ENCODE peak calls at places on chromosomes 16 and 17, in eight cellular contexts. L is IMR-90, S is sigmoid colon, C is gastrocnemius medialis, I is transverse colon, D is GM12878, Q is ovary, O is body of pancreas. H is an unnamed sample. For H3K27me3, the result is how much of the 10 kb centered on the place peaks cover.

GRCh38 chr16:17134586-17134985 is 336.2 kb downstream of the XYLT1 start:
- DNase-seq in O (no peak), D (peak), C (no peak), Q (no peak), S (no peak), I (no peak), L (no peak), H (no peak)

GRCh38 chr16:57537596-57538234 is 1.3 kb upstream of the CCDC102A start:
- DNase-seq in S (no peak), O (peak), Q (no peak), D (no peak), L (no peak), C (peak), I (no peak), H (no peak)

GRCh38 chr17:47276868-47277267 is 23.2 kb downstream of the ITGB3 start:
- DNase-seq in L (peak), C (peak), O (peak), I (peak), D (no peak), Q (peak), S (peak), H (no peak)

GRCh38 chr17:59141860-59142259 is 13.1 kb downstream of the SKA2 start:
- DNase-seq in I (no peak), Q (no peak), O (no peak), C (no peak), L (no peak), D (no peak), S (no peak), H (no peak)

GRCh38 chr17:79342376-79342775 is 267.8 kb downstream of the ENGASE start:
- DNase-seq in D (no peak), O (no peak), C (no peak), Q (no peak), S (no peak), L (no peak), I (no peak), H (no peak)

GRCh38 chr16:11067266-11067665 is 122.9 kb downstream of the CLEC16A start:
- DNase-seq in L (no peak), I (no peak), D (no peak), S (peak), Q (peak), O (no peak), C (no peak), H (no peak)

GRCh38 chr16:51155901-51156810 is 5.1 kb upstream of the SALL1 start:
- DNase-seq in C (no peak), I (no peak), L (peak), Q (no peak), S (no peak), D (no peak), O (no peak), H (no peak)

GRCh38 chr17:49508061-49508865 is 13.2 kb downstream of the NGFR start:
- DNase-seq in C (no peak), Q (no peak), D (no peak), I (no peak), O (no peak), S (no peak), L (no peak), H (no peak)

GRCh38 chr17:62741290-62741689 is 66.8 kb downstream of the MARCHF10 start:
- DNase-seq in S (no peak), O (no peak), I (no peak), D (no peak), Q (no peak), L (no peak), C (no peak), H (no peak)

GRCh38 chr16:21001262-21001661 is 100.7 kb downstream of the LYRM1 start:
- DNase-seq in C (no peak), I (peak), L (peak), D (no peak), O (peak), S (no peak), Q (no peak), H (no peak)

GRCh38 chr17:19263621-19264010 is 26.4 kb downstream of the EPN2 start:
- DNase-seq in D (no peak), C (peak), L (peak), Q (no peak), S (peak), O (no peak), I (no peak), H (no peak)

GRCh38 chr16:83336630-83337029 is 471.1 kb upstream of the HSBP1 start:
- DNase-seq in D (no peak), O (no peak), C (peak), I (no peak), Q (no peak), S (no peak), L (peak), H (no peak)

GRCh38 chr16:72938426-72939164 is 109.3 kb downstream of the ZFHX3 start:
- DNase-seq in Q (peak), L (peak), I (peak), D (no peak), O (peak), S (peak), C (peak), H (peak)

GRCh38 chr17:78341559-78342437 is 18.1 kb downstream of the SOCS3 start:
- DNase-seq in I (peak), C (peak), S (peak), Q (peak), L (peak), O (peak), D (no peak), H (peak)

GRCh38 chr16:11742041-11742535 is 569 bp downstream of the TXNDC11 start:
- DNase-seq in C (peak), D (no peak), Q (peak), S (peak), L (no peak), O (peak), I (peak), H (peak)

GRCh38 chr17:82424001-82424862 is 5.8 kb upstream of the OGFOD3 start:
- DNase-seq in I (peak), S (no peak), Q (no peak), O (peak), D (no peak), C (peak), L (peak), H (no peak)

GRCh38 chr16:69514366-69514765 is 51.4 kb upstream of the NFAT5 start:
- DNase-seq in L (no peak), O (no peak), C (no peak), S (no peak), I (no peak), D (no peak), Q (no peak), H (no peak)

GRCh38 chr16:57485916-57486857 is at the start of gene DOK4:
- DNase-seq in I (peak), O (peak), Q (peak), C (peak), L (peak), D (no peak), S (peak), H (peak)

GRCh38 chr17:48596000-48596734 is 2.6 kb upstream of the HOXB5 start:
- DNase-seq in L (peak), S (no peak), O (no peak), C (no peak), D (no peak), I (no peak), Q (no peak), H (no peak)

GRCh38 chr16:23423496-23424049 is 29.4 kb downstream of the COG7 start:
- DNase-seq in O (peak), I (peak), L (peak), D (no peak), S (peak), C (peak), Q (peak), H (peak)

GRCh38 chr16:19354371-19354770 is 63.3 kb upstream of the TMC5 start:
- DNase-seq in I (no peak), C (no peak), O (no peak), Q (no peak), L (no peak), S (no peak), D (no peak), H (no peak)

GRCh38 chr16:50067290-50067853 is 1.6 kb downstream of the HEATR3 start:
- DNase-seq in Q (no peak), S (no peak), I (no peak), D (no peak), O (no peak), C (no peak), L (peak), H (no peak)

GRCh38 chr17:75849724-75850123 is 5.4 kb downstream of the WBP2 start:
- DNase-seq in I (no peak), O (no peak), S (no peak), C (no peak), L (no peak), D (no peak), Q (no peak), H (no peak)

GRCh38 chr17:50641339-50641725 is 6.7 kb downstream of the ABCC3 start:
- DNase-seq in D (no peak), C (no peak), O (no peak), Q (no peak), I (no peak), L (no peak), S (no peak), H (no peak)

GRCh38 chr16:68257906-68258800 is 6.2 kb upstream of the SLC7A6 start:
- DNase-seq in C (peak), O (no peak), D (no peak), S (peak), L (peak), I (peak), Q (no peak), H (peak)

GRCh38 chr16:8866118-8866883 is 2.5 kb downstream of the CARHSP1 start:
- DNase-seq in S (peak), I (peak), O (no peak), C (no peak), D (no peak), L (no peak), Q (peak), H (no peak)

GRCh38 chr16:8863594-8864424 is 5.0 kb downstream of the CARHSP1 start:
- DNase-seq in I (peak), L (no peak), S (no peak), Q (no peak), D (no peak), O (peak), C (no peak), H (peak)

GRCh38 chr16:8864480-8864879 is 4.3 kb downstream of the CARHSP1 start:
- DNase-seq in Q (no peak), S (no peak), L (no peak), C (no peak), D (no peak), I (no peak), O (no peak), H (no peak)

GRCh38 chr16:8866884-8867482 is 1.8 kb downstream of the CARHSP1 start:
- DNase-seq in S (no peak), O (no peak), L (no peak), I (peak), D (no peak), Q (no peak), C (no peak), H (no peak)

GRCh38 chr16:8865145-8865882 is 3.5 kb downstream of the CARHSP1 start:
- DNase-seq in C (no peak), L (no peak), I (no peak), O (no peak), S (no peak), D (no peak), Q (no peak), H (no peak)
- TF ChIP-seq CTCF in C (no peak), L (no peak), I (no peak), O (no peak), S (no peak), D (no peak), Q (no peak), H (no peak)

GRCh38 chr16:4698321-4699029 is 5.1 kb downstream of the NUDT16L1 start:
- DNase-seq in L (no peak), I (no peak), S (no peak), O (no peak), C (no peak), Q (no peak), D (no peak), H (peak)
- TF ChIP-seq POLR2A in L (no peak), I (no peak), S (no peak), O (no peak), C (no peak), Q (no peak), D (no peak), H (no peak)

GRCh38 chr17:21358185-21358584 is 18.0 kb upstream of the KCNJ12 start:
- DNase-seq in I (no peak), D (no peak), Q (no peak), L (no peak), C (no peak), S (no peak), O (no peak), H (no peak)

GRCh38 chr17:21357281-21357680 is 18.9 kb upstream of the KCNJ12 start:
- DNase-seq in L (no peak), I (no peak), C (no peak), D (no peak), O (no peak), S (no peak), Q (no peak), H (no peak)

GRCh38 chr17:21357696-21358095 is 18.5 kb upstream of the KCNJ12 start:
- DNase-seq in I (no peak), S (no peak), Q (no peak), L (no peak), C (no peak), D (no peak), O (no peak), H (no peak)

GRCh38 chr17:21355586-21355985 is 20.6 kb upstream of the KCNJ12 start:
- DNase-seq in Q (no peak), I (no peak), O (no peak), D (no peak), C (no peak), S (no peak), L (no peak), H (no peak)

DNA sequence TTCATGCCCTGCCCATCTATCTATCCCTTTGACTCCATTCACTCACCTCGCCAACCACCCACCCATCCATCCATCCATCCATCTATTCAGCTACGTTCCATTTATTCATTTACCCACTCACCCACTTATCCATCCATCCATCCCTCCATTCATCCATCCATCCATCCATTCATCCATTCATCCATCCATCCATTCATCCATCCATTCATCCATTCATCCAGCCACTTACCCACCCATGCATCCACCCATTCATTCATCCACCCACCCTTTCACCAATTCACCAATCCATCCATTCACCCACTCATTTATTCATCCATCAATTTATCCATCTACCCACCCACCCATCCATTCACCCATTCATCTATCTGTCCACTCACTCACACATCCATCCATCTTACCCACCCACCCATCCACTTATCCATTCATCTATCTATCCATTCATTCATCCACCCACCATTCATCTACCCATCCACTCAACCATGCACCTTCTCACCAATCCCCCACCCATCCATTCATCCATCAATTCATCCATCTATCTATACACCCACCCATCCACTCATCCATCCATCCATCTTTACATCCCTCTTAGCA is 19.5 kb upstream of the KCNJ12 start:
- DNase-seq in Q (no peak), S (no peak), L (no peak), I (no peak), C (no peak), O (no peak), D (no peak), H (no peak)
- H3K27me3 ChIP-seq in Q (under half), S (under half), L (under half), I (under half), C (under half), O (under half), D (under half), H (under half)

DNA sequence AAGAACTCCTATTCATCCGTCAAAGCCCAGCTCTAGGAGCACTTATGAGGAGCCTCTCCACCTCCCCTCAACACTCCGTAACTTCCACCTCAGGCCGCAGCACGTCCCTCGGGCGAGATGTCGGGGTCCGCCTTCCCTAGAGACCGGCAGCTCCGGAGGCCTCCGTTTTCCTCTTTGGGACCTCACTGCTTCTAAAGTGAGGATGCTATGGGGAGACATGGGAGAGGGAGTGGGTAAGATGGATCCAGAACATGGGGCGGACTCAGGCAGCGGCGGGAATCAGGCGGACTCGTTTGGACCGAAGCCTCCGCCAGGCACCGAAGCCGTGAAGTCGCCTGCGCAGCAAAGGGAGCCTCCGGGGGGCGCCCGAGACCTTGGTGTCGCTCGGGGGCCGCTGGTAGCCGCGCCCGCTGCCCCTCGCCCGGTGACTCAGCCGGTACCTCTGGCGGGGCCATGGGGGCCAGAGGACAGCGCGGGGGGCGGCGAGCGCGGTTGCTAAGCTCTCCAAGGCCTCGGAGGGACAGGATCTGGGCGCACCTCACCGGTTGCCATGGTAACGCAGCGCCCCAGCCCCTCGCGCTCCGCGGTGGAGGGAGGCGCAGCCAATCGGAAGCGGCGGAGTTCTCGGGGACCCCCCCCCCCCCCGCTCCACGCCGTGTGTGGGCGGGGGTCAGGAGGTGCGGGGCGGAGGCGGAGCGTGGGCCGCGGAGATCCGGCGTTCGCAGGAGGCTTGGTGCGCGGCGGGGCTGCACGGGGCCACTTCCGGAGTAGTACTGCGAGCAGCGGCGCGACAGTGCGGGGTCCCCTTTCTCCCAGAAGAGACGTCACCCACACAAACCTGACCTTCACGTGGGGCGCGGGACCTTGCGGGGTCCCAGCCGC is 1.3 kb upstream of the HIC1 start:
- DNase-seq in I (peak), D (no peak), Q (peak), O (peak), S (peak), L (peak), C (peak), H (peak)
- TF ChIP-seq CTCF in I (peak), D (peak), Q (peak), O (peak), S (peak), L (peak), C (peak), H (peak)

DNA sequence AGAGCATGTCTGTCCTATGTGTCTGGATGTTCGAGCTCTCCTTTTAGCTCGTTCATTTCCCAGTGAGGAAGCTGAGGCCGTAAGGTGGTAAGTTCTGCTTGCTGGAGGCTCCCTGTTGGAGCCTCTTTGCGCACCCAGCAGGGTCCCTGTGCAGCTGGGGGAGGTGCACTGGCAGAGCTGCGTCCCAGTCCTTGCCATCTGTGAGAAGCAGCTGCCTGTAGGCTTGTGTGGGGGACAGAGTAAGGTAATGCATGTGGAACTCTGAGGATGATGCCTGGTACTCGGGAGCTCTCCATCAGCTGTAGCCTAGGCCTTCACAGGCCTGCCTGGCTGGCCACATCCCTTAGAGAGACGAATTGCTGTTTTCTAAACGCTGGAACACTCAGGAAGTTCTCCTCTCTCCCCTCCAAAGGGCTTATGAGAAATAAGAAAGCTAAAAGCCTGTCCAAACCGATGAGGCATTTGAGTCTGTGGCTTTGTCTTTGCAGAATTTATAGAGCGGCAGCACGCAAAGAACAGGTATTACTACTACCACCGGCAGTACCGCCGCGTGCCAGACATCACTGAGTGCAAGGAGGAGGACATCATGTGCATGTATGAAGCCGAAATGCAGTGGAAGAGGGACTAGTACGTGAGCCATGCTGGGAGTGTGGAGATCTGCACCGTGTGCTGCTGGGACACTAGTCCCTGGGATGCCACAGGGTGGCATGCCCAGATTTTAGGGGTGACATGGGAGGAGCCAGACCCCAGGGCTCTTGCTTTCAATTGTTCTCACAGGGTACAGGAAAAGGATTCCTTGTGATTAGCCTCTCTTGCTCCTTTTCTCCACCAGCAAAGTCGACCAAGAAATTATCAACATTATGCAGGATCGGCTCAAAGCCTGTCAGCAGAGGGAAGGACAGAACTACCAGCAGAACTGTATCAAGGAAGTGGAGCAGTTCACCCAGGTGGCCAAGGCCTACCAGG is 1.6 kb downstream of the NDUFB10 start:
- DNase-seq in D (no peak), Q (no peak), C (no peak), O (no peak), I (no peak), S (no peak), L (peak), H (no peak)
- TF ChIP-seq POLR2A in D (peak), Q (no peak), C (no peak), O (peak), I (no peak), S (no peak), L (peak), H (no peak)